ENCODE peak calls at places on chromosomes 16 and 17, in ten cellular contexts. One of them, this sample, is unnamed. For H3K9me3, the result is how much of the 10 kb centered on the place peaks cover.

GRCh38 chr17:412211-413015 is 59.8 kb upstream of the RPH3AL start:
- DNase-seq in ovary: peak
- DNase-seq in CD4-positive, CD25-positive, alpha-beta regulatory T cell: peak
- DNase-seq in suprapubic skin: no peak
- DNase-seq in upper lobe of right lung: no peak
- DNase-seq in left ventricle myocardium inferior: no peak
- DNase-seq in CD4-positive, alpha-beta T cell: peak
- DNase-seq in uterus: peak
- DNase-seq in SJSA1: peak
- DNase-seq in adipocyte: peak
- DNase-seq in this sample: peak

GRCh38 chr16:89473791-89474414 is 16.5 kb downstream of the ANKRD11 start:
- DNase-seq in ovary: no peak
- DNase-seq in CD4-positive, CD25-positive, alpha-beta regulatory T cell: no peak
- DNase-seq in suprapubic skin: no peak
- DNase-seq in upper lobe of right lung: no peak
- DNase-seq in left ventricle myocardium inferior: no peak
- DNase-seq in CD4-positive, alpha-beta T cell: no peak
- DNase-seq in uterus: no peak
- DNase-seq in SJSA1: no peak
- DNase-seq in adipocyte: no peak
- DNase-seq in this sample: no peak

GRCh38 chr16:67917852-67918236 is 13.8 kb downstream of the CTRL start:
- DNase-seq in ovary: no peak
- DNase-seq in CD4-positive, CD25-positive, alpha-beta regulatory T cell: no peak
- DNase-seq in suprapubic skin: no peak
- DNase-seq in upper lobe of right lung: no peak
- DNase-seq in left ventricle myocardium inferior: no peak
- DNase-seq in CD4-positive, alpha-beta T cell: peak
- DNase-seq in uterus: no peak
- DNase-seq in SJSA1: peak
- DNase-seq in adipocyte: peak
- DNase-seq in this sample: no peak

GRCh38 chr16:24954137-24954536 is 61.0 kb downstream of the ARHGAP17 start:
- DNase-seq in ovary: no peak
- DNase-seq in CD4-positive, CD25-positive, alpha-beta regulatory T cell: no peak
- DNase-seq in suprapubic skin: no peak
- DNase-seq in upper lobe of right lung: no peak
- DNase-seq in left ventricle myocardium inferior: no peak
- DNase-seq in CD4-positive, alpha-beta T cell: no peak
- DNase-seq in uterus: no peak
- DNase-seq in SJSA1: no peak
- DNase-seq in adipocyte: no peak
- DNase-seq in this sample: no peak

GRCh38 chr16:30371248-30371816 is 1.0 kb upstream of the TBC1D10B start:
- DNase-seq in ovary: no peak
- DNase-seq in CD4-positive, CD25-positive, alpha-beta regulatory T cell: no peak
- DNase-seq in suprapubic skin: no peak
- DNase-seq in upper lobe of right lung: no peak
- DNase-seq in left ventricle myocardium inferior: no peak
- DNase-seq in CD4-positive, alpha-beta T cell: no peak
- DNase-seq in uterus: no peak
- DNase-seq in SJSA1: no peak
- DNase-seq in adipocyte: no peak
- DNase-seq in this sample: no peak

GRCh38 chr16:77789646-77790370 is 1.4 kb downstream of the VAT1L start:
- DNase-seq in ovary: no peak
- DNase-seq in CD4-positive, CD25-positive, alpha-beta regulatory T cell: no peak
- DNase-seq in suprapubic skin: no peak
- DNase-seq in upper lobe of right lung: no peak
- DNase-seq in left ventricle myocardium inferior: no peak
- DNase-seq in CD4-positive, alpha-beta T cell: no peak
- DNase-seq in uterus: no peak
- DNase-seq in SJSA1: no peak
- DNase-seq in adipocyte: no peak
- DNase-seq in this sample: no peak

GRCh38 chr16:15653227-15653626 is 3.2 kb downstream of the NDE1 start:
- DNase-seq in ovary: no peak
- DNase-seq in CD4-positive, CD25-positive, alpha-beta regulatory T cell: no peak
- DNase-seq in suprapubic skin: peak
- DNase-seq in upper lobe of right lung: no peak
- DNase-seq in left ventricle myocardium inferior: peak
- DNase-seq in CD4-positive, alpha-beta T cell: no peak
- DNase-seq in uterus: no peak
- DNase-seq in SJSA1: peak
- DNase-seq in adipocyte: peak
- DNase-seq in this sample: no peak

GRCh38 chr17:41211845-41212466 is 14.5 kb upstream of the KRTAP9-2 start:
- DNase-seq in ovary: no peak
- DNase-seq in CD4-positive, CD25-positive, alpha-beta regulatory T cell: no peak
- DNase-seq in suprapubic skin: no peak
- DNase-seq in upper lobe of right lung: no peak
- DNase-seq in left ventricle myocardium inferior: no peak
- DNase-seq in CD4-positive, alpha-beta T cell: no peak
- DNase-seq in uterus: no peak
- DNase-seq in SJSA1: no peak
- DNase-seq in adipocyte: peak
- DNase-seq in this sample: no peak

GRCh38 chr16:53465606-53466290 is 31.5 kb downstream of the RBL2 start:
- DNase-seq in ovary: no peak
- DNase-seq in CD4-positive, CD25-positive, alpha-beta regulatory T cell: no peak
- DNase-seq in suprapubic skin: no peak
- DNase-seq in upper lobe of right lung: no peak
- DNase-seq in left ventricle myocardium inferior: no peak
- DNase-seq in CD4-positive, alpha-beta T cell: no peak
- DNase-seq in uterus: no peak
- DNase-seq in SJSA1: no peak
- DNase-seq in adipocyte: peak
- DNase-seq in this sample: no peak

GRCh38 chr16:60720060-60720459 is 1316.2 kb downstream of the CDH8 start:
- DNase-seq in ovary: no peak
- DNase-seq in CD4-positive, CD25-positive, alpha-beta regulatory T cell: no peak
- DNase-seq in suprapubic skin: no peak
- DNase-seq in upper lobe of right lung: no peak
- DNase-seq in left ventricle myocardium inferior: no peak
- DNase-seq in CD4-positive, alpha-beta T cell: no peak
- DNase-seq in uterus: no peak
- DNase-seq in SJSA1: no peak
- DNase-seq in adipocyte: no peak
- DNase-seq in this sample: no peak
- H3K9me3 ChIP-seq in ovary: under half
- H3K9me3 ChIP-seq in CD4-positive, CD25-positive, alpha-beta regulatory T cell: under half
- H3K9me3 ChIP-seq in suprapubic skin: under half
- H3K9me3 ChIP-seq in upper lobe of right lung: under half
- H3K9me3 ChIP-seq in left ventricle myocardium inferior: under half
- H3K9me3 ChIP-seq in CD4-positive, alpha-beta T cell: under half
- H3K9me3 ChIP-seq in uterus: under half
- H3K9me3 ChIP-seq in SJSA1: under half
- H3K9me3 ChIP-seq in adipocyte: under half
- H3K9me3 ChIP-seq in this sample: under half

GRCh38 chr17:35914354-35914753 is 16.2 kb downstream of the RDM1 start:
- DNase-seq in ovary: no peak
- DNase-seq in CD4-positive, CD25-positive, alpha-beta regulatory T cell: no peak
- DNase-seq in suprapubic skin: no peak
- DNase-seq in upper lobe of right lung: no peak
- DNase-seq in left ventricle myocardium inferior: no peak
- DNase-seq in CD4-positive, alpha-beta T cell: no peak
- DNase-seq in uterus: no peak
- DNase-seq in SJSA1: no peak
- DNase-seq in adipocyte: no peak
- DNase-seq in this sample: no peak

GRCh38 chr17:35912339-35912912 is 18.1 kb downstream of the RDM1 start:
- DNase-seq in ovary: no peak
- DNase-seq in CD4-positive, CD25-positive, alpha-beta regulatory T cell: no peak
- DNase-seq in suprapubic skin: no peak
- DNase-seq in upper lobe of right lung: no peak
- DNase-seq in left ventricle myocardium inferior: no peak
- DNase-seq in CD4-positive, alpha-beta T cell: no peak
- DNase-seq in uterus: no peak
- DNase-seq in SJSA1: no peak
- DNase-seq in adipocyte: no peak
- DNase-seq in this sample: no peak

GRCh38 chr17:35915153-35915969 is 15.2 kb downstream of the RDM1 start:
- DNase-seq in ovary: no peak
- DNase-seq in CD4-positive, CD25-positive, alpha-beta regulatory T cell: no peak
- DNase-seq in suprapubic skin: no peak
- DNase-seq in upper lobe of right lung: no peak
- DNase-seq in left ventricle myocardium inferior: no peak
- DNase-seq in CD4-positive, alpha-beta T cell: no peak
- DNase-seq in uterus: no peak
- DNase-seq in SJSA1: no peak
- DNase-seq in adipocyte: no peak
- DNase-seq in this sample: no peak

GRCh38 chr17:35913611-35914010 is 17.0 kb downstream of the RDM1 start:
- DNase-seq in ovary: no peak
- DNase-seq in CD4-positive, CD25-positive, alpha-beta regulatory T cell: no peak
- DNase-seq in suprapubic skin: no peak
- DNase-seq in upper lobe of right lung: no peak
- DNase-seq in left ventricle myocardium inferior: no peak
- DNase-seq in CD4-positive, alpha-beta T cell: no peak
- DNase-seq in uterus: no peak
- DNase-seq in SJSA1: no peak
- DNase-seq in adipocyte: no peak
- DNase-seq in this sample: no peak

GRCh38 chr17:35912942-35913341 is 17.6 kb downstream of the RDM1 start:
- DNase-seq in ovary: no peak
- DNase-seq in CD4-positive, CD25-positive, alpha-beta regulatory T cell: no peak
- DNase-seq in suprapubic skin: no peak
- DNase-seq in upper lobe of right lung: no peak
- DNase-seq in left ventricle myocardium inferior: no peak
- DNase-seq in CD4-positive, alpha-beta T cell: no peak
- DNase-seq in uterus: no peak
- DNase-seq in SJSA1: no peak
- DNase-seq in adipocyte: no peak
- DNase-seq in this sample: no peak
- H3K9me3 ChIP-seq in ovary: under half
- H3K9me3 ChIP-seq in CD4-positive, CD25-positive, alpha-beta regulatory T cell: under half
- H3K9me3 ChIP-seq in suprapubic skin: under half
- H3K9me3 ChIP-seq in upper lobe of right lung: under half
- H3K9me3 ChIP-seq in left ventricle myocardium inferior: under half
- H3K9me3 ChIP-seq in CD4-positive, alpha-beta T cell: under half
- H3K9me3 ChIP-seq in uterus: under half
- H3K9me3 ChIP-seq in SJSA1: under half
- H3K9me3 ChIP-seq in adipocyte: under half
- H3K9me3 ChIP-seq in this sample: under half

DNA sequence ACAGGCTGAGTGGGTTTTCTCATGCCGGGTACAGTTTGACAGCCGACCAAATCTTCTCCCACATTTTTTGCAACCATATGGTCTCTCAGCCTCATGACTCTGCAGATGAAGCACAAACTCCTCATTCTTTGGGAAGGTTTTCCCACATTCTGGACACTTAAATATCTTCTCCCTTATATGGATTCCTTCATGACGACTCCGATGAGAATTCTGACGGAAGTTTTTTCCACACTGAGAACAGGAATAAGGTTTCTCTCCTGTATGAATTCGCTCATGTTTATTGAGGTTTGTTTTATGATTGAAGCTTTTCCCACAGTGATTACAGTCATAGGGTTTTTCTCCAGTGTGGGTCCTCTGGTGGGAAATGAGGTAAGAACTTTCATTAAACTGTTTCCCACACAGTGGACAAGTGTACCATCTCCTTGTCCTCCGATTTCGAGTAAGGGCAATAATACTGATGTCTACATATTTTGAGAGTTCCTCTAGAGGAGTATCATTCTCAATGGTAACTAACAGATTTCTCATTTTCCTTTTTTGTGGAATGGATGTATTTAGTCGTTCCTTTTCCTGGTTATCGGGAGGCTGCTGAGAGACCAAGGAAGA is 10.9 kb downstream of the ZNF200 start:
- DNase-seq in ovary: no peak
- DNase-seq in CD4-positive, CD25-positive, alpha-beta regulatory T cell: no peak
- DNase-seq in suprapubic skin: no peak
- DNase-seq in upper lobe of right lung: no peak
- DNase-seq in left ventricle myocardium inferior: no peak
- DNase-seq in CD4-positive, alpha-beta T cell: no peak
- DNase-seq in uterus: no peak
- DNase-seq in SJSA1: no peak
- DNase-seq in adipocyte: peak
- DNase-seq in this sample: no peak
- H3K9me3 ChIP-seq in ovary: under half
- H3K9me3 ChIP-seq in CD4-positive, CD25-positive, alpha-beta regulatory T cell: half or more
- H3K9me3 ChIP-seq in suprapubic skin: half or more
- H3K9me3 ChIP-seq in upper lobe of right lung: half or more
- H3K9me3 ChIP-seq in left ventricle myocardium inferior: half or more
- H3K9me3 ChIP-seq in CD4-positive, alpha-beta T cell: half or more
- H3K9me3 ChIP-seq in uterus: half or more
- H3K9me3 ChIP-seq in SJSA1: under half
- H3K9me3 ChIP-seq in adipocyte: half or more
- H3K9me3 ChIP-seq in this sample: under half

GRCh38 chr17:74140282-74140681 is 63.2 kb upstream of the RPL38 start:
- DNase-seq in ovary: no peak
- DNase-seq in CD4-positive, CD25-positive, alpha-beta regulatory T cell: no peak
- DNase-seq in suprapubic skin: no peak
- DNase-seq in upper lobe of right lung: no peak
- DNase-seq in left ventricle myocardium inferior: no peak
- DNase-seq in CD4-positive, alpha-beta T cell: no peak
- DNase-seq in uterus: no peak
- DNase-seq in SJSA1: no peak
- DNase-seq in adipocyte: no peak
- DNase-seq in this sample: no peak
- H3K9me3 ChIP-seq in ovary: under half
- H3K9me3 ChIP-seq in CD4-positive, CD25-positive, alpha-beta regulatory T cell: under half
- H3K9me3 ChIP-seq in suprapubic skin: under half
- H3K9me3 ChIP-seq in upper lobe of right lung: under half
- H3K9me3 ChIP-seq in left ventricle myocardium inferior: half or more
- H3K9me3 ChIP-seq in CD4-positive, alpha-beta T cell: under half
- H3K9me3 ChIP-seq in uterus: under half
- H3K9me3 ChIP-seq in SJSA1: under half
- H3K9me3 ChIP-seq in adipocyte: under half
- H3K9me3 ChIP-seq in this sample: under half